ENCODE peak calls at places on chromosomes 13 and 19, in eight cellular contexts. R, K, N, D, U, Q, O and A are unnamed samples.

GRCh38 chr13:113928701-113929627 is 44.9 kb downstream of the C13orf46 start:
- DNase-seq in D (no peak), O (peak; percentile 82), R (peak; percentile 93), N (peak; percentile 78), K (peak; percentile 63), U (no peak), Q (peak; percentile 69), A (peak; percentile 33)

GRCh38 chr13:21949818-21950429 is 279.1 kb downstream of the FGF9 start:
- DNase-seq in Q (peak; percentile 44), U (no peak), K (no peak), D (no peak), O (no peak), R (no peak), N (no peak), A (no peak)

GRCh38 chr13:99352351-99353271 is 45.4 kb upstream of the GPR183 start:
- DNase-seq in U (no peak), O (no peak), Q (no peak), R (no peak), N (no peak), K (no peak), D (no peak), A (no peak)

GRCh38 chr13:37473035-37473434 is 125.5 kb downstream of the POSTN start:
- DNase-seq in R (no peak), N (no peak), O (no peak), D (no peak), Q (no peak), U (no peak), K (no peak), A (no peak)

GRCh38 chr13:112576191-112576590 is 11.8 kb downstream of the TUBGCP3 start:
- DNase-seq in O (no peak), N (no peak), Q (no peak), K (no peak), R (no peak), D (no peak), U (no peak), A (no peak)

GRCh38 chr13:97205971-97206370 is 16.2 kb upstream of the MBNL2 start:
- DNase-seq in N (no peak), O (no peak), K (no peak), Q (peak; percentile 68), U (peak; percentile 22), D (no peak), R (no peak), A (no peak)

GRCh38 chr13:86601351-86601750 is 802.1 kb upstream of the SLITRK6 start:
- DNase-seq in Q (peak; percentile 20), O (no peak), D (no peak), R (no peak), N (no peak), K (no peak), U (no peak), A (no peak)

GRCh38 chr13:94706854-94707399 is 5.4 kb downstream of the SOX21 start:
- DNase-seq in O (no peak), N (no peak), Q (no peak), U (no peak), R (no peak), K (no peak), D (no peak), A (no peak)

GRCh38 chr19:899363-900301 is 6.3 kb downstream of the RNU6-9 start:
- DNase-seq in U (no peak), N (peak; percentile 87), D (no peak), K (no peak), Q (no peak), O (no peak), R (no peak), A (no peak)

GRCh38 chr13:19153782-19154450 is 27.7 kb downstream of the TUBA3C start:
- DNase-seq in D (no peak), N (no peak), O (no peak), Q (no peak), U (no peak), R (no peak), K (no peak), A (no peak)
- TF ChIP-seq CTCF in D (no peak), N (no peak), O (no peak), Q (no peak), U (no peak), R (no peak), K (no peak), A (no peak)

GRCh38 chr19:6018786-6019185 is 40.8 kb upstream of the RANBP3 start:
- DNase-seq in O (no peak), Q (no peak), R (no peak), N (peak; percentile 68), K (no peak), U (peak; percentile 8), D (no peak), A (no peak)
- TF ChIP-seq CTCF in O (no peak), Q (no peak), R (no peak), N (peak; percentile 43), K (no peak), U (no peak), D (no peak), A (no peak)

GRCh38 chr13:48780713-48781341 is 127.1 kb downstream of the CYSLTR2 start:
- DNase-seq in R (no peak), D (no peak), Q (no peak), K (no peak), N (no peak), O (no peak), U (no peak), A (no peak)

GRCh38 chr13:48783831-48784230 is 130.1 kb downstream of the CYSLTR2 start:
- DNase-seq in O (no peak), U (no peak), R (no peak), Q (no peak), N (no peak), K (no peak), D (no peak), A (no peak)

GRCh38 chr13:48784906-48785555 is 131.3 kb downstream of the CYSLTR2 start:
- DNase-seq in D (no peak), O (no peak), R (no peak), U (no peak), K (no peak), Q (peak; percentile 46), N (no peak), A (no peak)

GRCh38 chr13:48782429-48782840 is 128.7 kb downstream of the CYSLTR2 start:
- DNase-seq in R (no peak), U (no peak), O (no peak), N (no peak), D (no peak), K (peak; percentile 60), Q (no peak), A (no peak)

DNA sequence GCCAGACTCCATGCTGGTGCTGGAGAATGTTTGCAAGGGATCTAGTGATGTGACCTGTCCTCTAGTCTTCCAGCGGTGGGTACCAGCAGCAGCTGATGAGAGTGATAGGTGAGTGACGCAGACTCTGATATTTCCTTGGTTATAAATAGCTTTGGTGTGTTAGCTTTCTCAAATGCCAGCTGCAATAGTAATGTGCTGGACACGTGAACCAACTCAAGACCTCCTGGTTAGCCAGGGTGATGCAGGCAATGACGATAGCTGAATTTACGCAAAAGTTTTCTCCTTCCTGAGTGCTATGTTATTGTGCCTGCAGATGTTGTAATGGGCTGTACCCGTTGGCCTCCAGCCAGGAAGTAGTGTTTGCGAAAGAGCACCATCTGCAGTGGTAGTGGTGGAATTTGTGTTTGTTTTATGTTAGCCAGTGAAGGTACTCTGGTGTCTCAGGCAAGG is 129.5 kb downstream of the CYSLTR2 start:
- DNase-seq in O (peak; percentile 96), R (no peak), N (no peak), D (peak; percentile 67), U (peak; percentile 10), K (peak; percentile 88), Q (peak; percentile 100), A (peak; percentile 96)
- TF ChIP-seq CTCF in O (no peak), R (no peak), N (no peak), D (no peak), U (no peak), K (no peak), Q (peak; percentile 29), A (peak; percentile 12)

GRCh38 chr13:107347641-107348369 is 779.9 kb upstream of the ARGLU1 start:
- DNase-seq in N (no peak), D (no peak), U (no peak), K (no peak), O (no peak), Q (no peak), R (peak; percentile 15), A (no peak)

GRCh38 chr13:107339209-107339608 is 771.3 kb upstream of the ARGLU1 start:
- DNase-seq in O (no peak), Q (peak; percentile 69), U (no peak), K (no peak), N (no peak), D (no peak), R (no peak), A (no peak)

GRCh38 chr13:107348471-107348870 is 780.5 kb upstream of the ARGLU1 start:
- DNase-seq in Q (peak; percentile 60), U (no peak), O (no peak), R (no peak), K (no peak), D (no peak), N (no peak), A (no peak)

DNA sequence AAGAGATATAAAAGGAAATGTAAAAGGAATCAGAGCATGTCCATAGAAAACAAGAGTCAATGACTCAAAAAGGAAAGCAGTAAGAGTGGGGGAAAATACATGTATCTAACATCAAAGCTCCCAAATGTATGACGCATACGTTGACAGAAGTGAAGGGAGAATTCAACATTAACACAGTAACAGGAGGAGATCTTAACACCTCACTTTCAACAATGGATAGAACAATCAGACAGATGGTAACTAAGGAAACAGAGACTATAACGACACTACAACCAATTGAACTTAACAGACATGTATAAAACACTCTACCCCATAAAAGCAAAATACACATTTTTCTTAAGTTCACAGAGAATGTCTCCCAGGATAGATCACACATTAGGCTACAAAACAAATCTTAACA is 774.8 kb upstream of the ARGLU1 start:
- DNase-seq in U (no peak), K (no peak), Q (no peak), R (no peak), O (no peak), N (no peak), D (no peak), A (no peak)
- TF ChIP-seq CTCF in U (no peak), K (no peak), Q (no peak), R (no peak), O (no peak), N (no peak), D (no peak), A (no peak)

GRCh38 chr19:15417699-15418098 is 1.1 kb downstream of the AKAP8L start:
- DNase-seq in O (no peak), U (no peak), K (peak; percentile 46), D (no peak), N (no peak), Q (no peak), R (no peak), A (no peak)

GRCh38 chr19:15418588-15419412 is at the start of gene AKAP8L:
- DNase-seq in O (peak; percentile 100), N (peak; percentile 98), Q (peak; percentile 100), U (peak; percentile 97), R (peak; percentile 98), D (peak; percentile 99), K (peak; percentile 99), A (peak; percentile 99)

GRCh38 chr19:15421136-15421535 is 2.3 kb upstream of the AKAP8L start:
- DNase-seq in R (no peak), K (peak; percentile 46), N (no peak), Q (peak; percentile 37), O (no peak), D (no peak), U (no peak), A (no peak)

GRCh38 chr19:15418112-15418587 is 638 bp downstream of the AKAP8L start:
- DNase-seq in R (no peak), K (peak; percentile 52), Q (no peak), O (peak; percentile 20), D (peak; percentile 29), U (peak; percentile 21), N (no peak), A (no peak)

GRCh38 chr19:15419413-15420025 is 731 bp upstream of the AKAP8L start:
- DNase-seq in N (no peak), Q (no peak), R (no peak), D (no peak), U (no peak), K (no peak), O (no peak), A (no peak)
- TF ChIP-seq CTCF in N (peak; percentile 48), Q (no peak), R (no peak), D (no peak), U (no peak), K (no peak), O (no peak), A (peak; percentile 53)